ENCODE peak calls at places on chromosomes 13 and 19, in ten cellular contexts. O, M, I, R, X, L, J, T, N and Z are unnamed samples.
A peak's percentile ranks its signal among the peaks of the same experiment; 100 is the strongest.

GRCh38 chr13:112690242-112690943 is 555 bp downstream of the ATP11A start:
- DNase-seq in R (no peak), O (no peak), T (peak; percentile 24), I (no peak), X (peak; percentile 59), M (no peak), L (no peak), N (no peak), J (peak; percentile 62), Z (peak; percentile 56)

GRCh38 chr13:74966814-74967213 is 515.2 kb downstream of the TBC1D4 start:
- DNase-seq in J (no peak), T (peak; percentile 84), L (no peak), I (no peak), M (no peak), O (peak; percentile 50), N (no peak), R (no peak), X (no peak), Z (no peak)

GRCh38 chr13:39347926-39348901 is 254.8 kb downstream of the LHFPL6 start:
- DNase-seq in X (no peak), T (no peak), R (no peak), L (no peak), N (peak; percentile 76), M (no peak), O (no peak), J (peak; percentile 63), I (no peak), Z (no peak)

GRCh38 chr13:98401936-98402335 is 175.0 kb downstream of the STK24 start:
- DNase-seq in J (no peak), L (no peak), T (no peak), I (no peak), M (no peak), R (no peak), N (no peak), X (no peak), O (no peak), Z (no peak)

GRCh38 chr19:1019616-1019961 is 1.3 kb downstream of the TMEM259 start:
- DNase-seq in I (no peak), O (no peak), X (no peak), L (no peak), M (no peak), N (no peak), J (no peak), R (no peak), T (no peak), Z (no peak)

GRCh38 chr13:70171151-70171550 is 62.9 kb upstream of the KLHL1 start:
- DNase-seq in X (no peak), I (peak; percentile 6), T (no peak), R (no peak), O (no peak), M (no peak), J (no peak), N (no peak), L (no peak), Z (no peak)

GRCh38 chr19:54162241-54162805 is 2.8 kb upstream of the LENG1 start:
- DNase-seq in T (peak; percentile 82), N (no peak), M (peak; percentile 81), X (peak; percentile 95), I (peak; percentile 63), L (peak; percentile 59), R (peak; percentile 54), J (peak; percentile 84), O (peak; percentile 51), Z (no peak)

GRCh38 chr19:38516802-38517201 is 83.3 kb downstream of the RYR1 start:
- DNase-seq in R (no peak), O (no peak), N (no peak), L (no peak), T (no peak), I (no peak), J (no peak), M (no peak), X (no peak), Z (no peak)

GRCh38 chr13:35531551-35531950 is 55.1 kb upstream of the MAB21L1 start:
- DNase-seq in J (no peak), O (no peak), T (no peak), M (no peak), R (no peak), N (no peak), X (no peak), L (no peak), I (no peak), Z (no peak)

GRCh38 chr19:35276706-35277281 is 5.5 kb upstream of the HAMP start:
- DNase-seq in R (no peak), J (no peak), N (no peak), X (no peak), I (no peak), L (no peak), M (no peak), O (no peak), T (no peak), Z (no peak)

GRCh38 chr13:89891416-89891815 is 1456.1 kb upstream of the MIR17HG start:
- DNase-seq in O (no peak), J (no peak), I (no peak), X (no peak), R (no peak), T (peak; percentile 84), M (no peak), N (no peak), L (no peak), Z (no peak)

GRCh38 chr19:28065026-28065425 is 1147.9 kb downstream of the UQCRFS1 start:
- DNase-seq in J (no peak), X (no peak), T (no peak), M (no peak), N (peak; percentile 23), R (no peak), L (no peak), I (peak; percentile 7), O (no peak), Z (no peak)

GRCh38 chr13:22648325-22648758 is 532.4 kb upstream of the SGCG start:
- DNase-seq in M (no peak), N (no peak), L (no peak), I (no peak), J (no peak), T (no peak), O (no peak), R (no peak), X (no peak), Z (no peak)

GRCh38 chr19:4379383-4380253 is 20.7 kb downstream of the SH3GL1 start:
- DNase-seq in J (no peak), X (peak; percentile 94), R (no peak), O (no peak), N (no peak), M (no peak), I (peak; percentile 96), L (no peak), T (peak; percentile 38), Z (no peak)

GRCh38 chr19:42401365-42402303 is 11.5 kb upstream of the CNFN start:
- DNase-seq in O (peak; percentile 65), L (peak; percentile 67), J (peak; percentile 81), N (peak; percentile 80), R (peak; percentile 50), X (peak; percentile 82), T (peak; percentile 85), I (peak; percentile 39), M (peak; percentile 72), Z (peak; percentile 80)